ENCODE peak calls at places on chromosomes 3 and 15, in four cellular contexts. One of them, this sample, is unnamed.

GRCh38 chr3:76930712-76931111 is 109.2 kb upstream of the ROBO2 start:
- DNase-seq in breast epithelium: no peak
- DNase-seq in AG09309: no peak
- DNase-seq in amniotic stem cell: no peak
- DNase-seq in this sample: no peak

GRCh38 chr3:159987291-159987711 is 1.3 kb upstream of the IL12A start:
- DNase-seq in breast epithelium: no peak
- DNase-seq in AG09309: no peak
- DNase-seq in amniotic stem cell: no peak
- DNase-seq in this sample: no peak

GRCh38 chr3:61967019-61967418 is 405.6 kb downstream of the PTPRG start:
- DNase-seq in breast epithelium: no peak
- DNase-seq in AG09309: no peak
- DNase-seq in amniotic stem cell: no peak
- DNase-seq in this sample: no peak

GRCh38 chr3:102676424-102676823 is 241.6 kb downstream of the ZPLD1 start:
- DNase-seq in breast epithelium: no peak
- DNase-seq in AG09309: no peak
- DNase-seq in amniotic stem cell: no peak
- DNase-seq in this sample: no peak

GRCh38 chr3:14391033-14391432 is 11.4 kb upstream of the SLC6A6 start:
- DNase-seq in breast epithelium: peak; percentile 69
- DNase-seq in AG09309: peak; percentile 74
- DNase-seq in amniotic stem cell: peak; percentile 34
- DNase-seq in this sample: no peak

GRCh38 chr15:70209499-70209898 is 111.8 kb upstream of the TLE3 start:
- DNase-seq in breast epithelium: no peak
- DNase-seq in AG09309: no peak
- DNase-seq in amniotic stem cell: no peak
- DNase-seq in this sample: no peak

GRCh38 chr15:65411470-65412071 is 11.2 kb downstream of the IGDCC4 start:
- DNase-seq in breast epithelium: no peak
- DNase-seq in AG09309: no peak
- DNase-seq in amniotic stem cell: no peak
- DNase-seq in this sample: no peak

GRCh38 chr3:69770219-69770618 is 31.0 kb downstream of the MITF start:
- DNase-seq in breast epithelium: no peak
- DNase-seq in AG09309: no peak
- DNase-seq in amniotic stem cell: no peak
- DNase-seq in this sample: no peak

GRCh38 chr3:99843590-99844260 is 26.1 kb downstream of the CMSS1 start:
- DNase-seq in breast epithelium: no peak
- DNase-seq in AG09309: no peak
- DNase-seq in amniotic stem cell: no peak
- DNase-seq in this sample: no peak

GRCh38 chr3:100125539-100125938 is 11.2 kb upstream of the FILIP1L start:
- DNase-seq in breast epithelium: no peak
- DNase-seq in AG09309: no peak
- DNase-seq in amniotic stem cell: no peak
- DNase-seq in this sample: no peak

GRCh38 chr3:4983739-4984510 is 4.7 kb downstream of the BHLHE40 start:
- DNase-seq in breast epithelium: no peak
- DNase-seq in AG09309: peak; percentile 87
- DNase-seq in amniotic stem cell: peak; percentile 41
- DNase-seq in this sample: no peak

GRCh38 chr3:76842232-76842631 is 197.7 kb upstream of the ROBO2 start:
- DNase-seq in breast epithelium: no peak
- DNase-seq in AG09309: no peak
- DNase-seq in amniotic stem cell: no peak
- DNase-seq in this sample: no peak

GRCh38 chr15:63605816-63606215 is 8.6 kb downstream of the FBXL22 start:
- DNase-seq in breast epithelium: no peak
- DNase-seq in AG09309: no peak
- DNase-seq in amniotic stem cell: no peak
- DNase-seq in this sample: no peak

GRCh38 chr3:151087648-151088047 is 2.2 kb downstream of the MED12L start:
- DNase-seq in breast epithelium: no peak
- DNase-seq in AG09309: no peak
- DNase-seq in amniotic stem cell: no peak
- DNase-seq in this sample: no peak

GRCh38 chr3:51391566-51392300 is 648 bp downstream of the RBM15B start:
- DNase-seq in breast epithelium: no peak
- DNase-seq in AG09309: no peak
- DNase-seq in amniotic stem cell: no peak
- DNase-seq in this sample: no peak

GRCh38 chr3:55474213-55474632 is 12.9 kb downstream of the WNT5A start:
- DNase-seq in breast epithelium: no peak
- DNase-seq in AG09309: no peak
- DNase-seq in amniotic stem cell: no peak
- DNase-seq in this sample: no peak

GRCh38 chr15:70856884-70857546 is 3.1 kb upstream of the LARP6 start:
- DNase-seq in breast epithelium: peak; percentile 43
- DNase-seq in AG09309: peak; percentile 99
- DNase-seq in amniotic stem cell: peak; percentile 93
- DNase-seq in this sample: peak; percentile 88

GRCh38 chr3:104628185-104628789 is 738.4 kb upstream of the ALCAM start:
- DNase-seq in breast epithelium: no peak
- DNase-seq in AG09309: peak; percentile 48
- DNase-seq in amniotic stem cell: peak; percentile 44
- DNase-seq in this sample: no peak

GRCh38 chr15:39427705-39428104 is 153.2 kb upstream of the THBS1 start:
- DNase-seq in breast epithelium: no peak
- DNase-seq in AG09309: no peak
- DNase-seq in amniotic stem cell: no peak
- DNase-seq in this sample: no peak

GRCh38 chr15:75596703-75597345 is 17.7 kb upstream of the PTPN9 start:
- DNase-seq in breast epithelium: no peak
- DNase-seq in AG09309: no peak
- DNase-seq in amniotic stem cell: no peak
- DNase-seq in this sample: no peak

GRCh38 chr15:71701808-71702207 is 108.5 kb upstream of the NR2E3 start:
- DNase-seq in breast epithelium: peak; percentile 5
- DNase-seq in AG09309: no peak
- DNase-seq in amniotic stem cell: no peak
- DNase-seq in this sample: no peak

GRCh38 chr15:93298901-93299300 is 209.9 kb upstream of the RGMA start:
- DNase-seq in breast epithelium: peak; percentile 66
- DNase-seq in AG09309: no peak
- DNase-seq in amniotic stem cell: no peak
- DNase-seq in this sample: no peak

This sample was measured in smooth muscle cell of the brain vasculature.